ENCODE peak calls at places on chromosomes 4 and X, in eight cellular contexts. One of them, this sample, is unnamed. For H3K4me1, the result is how much of the 10 kb centered on the place peaks cover.

GRCh38 chr4:122346036-122346435 is 32.8 kb upstream of the ADAD1 start:
- DNase-seq in tibial artery: no peak
- DNase-seq in thoracic aorta: no peak
- DNase-seq in SK-N-SH: no peak
- DNase-seq in prostate gland: no peak
- DNase-seq in right cardiac atrium: no peak
- DNase-seq in H1: no peak
- DNase-seq in A549: no peak
- DNase-seq in this sample: no peak

GRCh38 chr4:127131527-127131926 is 501.2 kb upstream of the INTU start:
- DNase-seq in A549: no peak
- DNase-seq in H1: no peak
- DNase-seq in right cardiac atrium: no peak
- DNase-seq in thoracic aorta: no peak
- DNase-seq in prostate gland: no peak
- DNase-seq in tibial artery: no peak
- DNase-seq in SK-N-SH: no peak
- DNase-seq in this sample: no peak

GRCh38 chr4:150782311-150782710 is 200.4 kb downstream of the MAB21L2 start:
- DNase-seq in A549: no peak
- DNase-seq in right cardiac atrium: peak
- DNase-seq in SK-N-SH: peak
- DNase-seq in thoracic aorta: no peak
- DNase-seq in prostate gland: no peak
- DNase-seq in H1: no peak
- DNase-seq in tibial artery: no peak
- DNase-seq in this sample: peak

GRCh38 chr4:33911951-33912350 is 2332.4 kb downstream of the ARAP2 start:
- DNase-seq in A549: no peak
- DNase-seq in H1: no peak
- DNase-seq in SK-N-SH: no peak
- DNase-seq in thoracic aorta: no peak
- DNase-seq in tibial artery: no peak
- DNase-seq in right cardiac atrium: no peak
- DNase-seq in prostate gland: no peak
- DNase-seq in this sample: no peak

GRCh38 chr4:169256856-169257756 is 13.7 kb downstream of the SH3RF1 start:
- DNase-seq in A549: no peak
- DNase-seq in thoracic aorta: no peak
- DNase-seq in tibial artery: no peak
- DNase-seq in right cardiac atrium: no peak
- DNase-seq in prostate gland: no peak
- DNase-seq in H1: no peak
- DNase-seq in SK-N-SH: no peak
- DNase-seq in this sample: no peak

GRCh38 chrX:70479970-70480659 is 35.5 kb downstream of the DLG3 start:
- DNase-seq in SK-N-SH: no peak
- DNase-seq in A549: peak
- DNase-seq in thoracic aorta: no peak
- DNase-seq in tibial artery: no peak
- DNase-seq in H1: no peak
- DNase-seq in right cardiac atrium: no peak
- DNase-seq in prostate gland: peak
- DNase-seq in this sample: no peak

GRCh38 chr4:173270312-173271027 is 63.7 kb downstream of the HMGB2 start:
- DNase-seq in prostate gland: no peak
- DNase-seq in thoracic aorta: no peak
- DNase-seq in SK-N-SH: peak
- DNase-seq in H1: no peak
- DNase-seq in tibial artery: no peak
- DNase-seq in A549: no peak
- DNase-seq in right cardiac atrium: no peak
- DNase-seq in this sample: no peak

GRCh38 chr4:52957220-52957686 is 95.1 kb downstream of the RASL11B start:
- DNase-seq in A549: no peak
- DNase-seq in right cardiac atrium: no peak
- DNase-seq in prostate gland: no peak
- DNase-seq in H1: no peak
- DNase-seq in thoracic aorta: no peak
- DNase-seq in tibial artery: no peak
- DNase-seq in SK-N-SH: peak
- DNase-seq in this sample: peak

GRCh38 chrX:38368774-38369173 is 16.4 kb downstream of the OTC start:
- DNase-seq in thoracic aorta: no peak
- DNase-seq in prostate gland: no peak
- DNase-seq in H1: no peak
- DNase-seq in tibial artery: no peak
- DNase-seq in right cardiac atrium: no peak
- DNase-seq in A549: no peak
- DNase-seq in SK-N-SH: no peak
- DNase-seq in this sample: no peak

GRCh38 chrX:152992120-152992519 is 1.8 kb downstream of the PNMA5 start:
- DNase-seq in tibial artery: no peak
- DNase-seq in SK-N-SH: no peak
- DNase-seq in right cardiac atrium: no peak
- DNase-seq in H1: no peak
- DNase-seq in A549: peak
- DNase-seq in thoracic aorta: no peak
- DNase-seq in prostate gland: no peak
- DNase-seq in this sample: no peak

GRCh38 chrX:154990496-154990895 is 32.0 kb downstream of the F8 start:
- DNase-seq in A549: no peak
- DNase-seq in H1: no peak
- DNase-seq in tibial artery: no peak
- DNase-seq in prostate gland: no peak
- DNase-seq in SK-N-SH: no peak
- DNase-seq in right cardiac atrium: no peak
- DNase-seq in thoracic aorta: no peak
- DNase-seq in this sample: no peak

GRCh38 chrX:154991476-154991875 is 31.0 kb downstream of the F8 start:
- DNase-seq in right cardiac atrium: no peak
- DNase-seq in tibial artery: no peak
- DNase-seq in H1: no peak
- DNase-seq in A549: no peak
- DNase-seq in prostate gland: no peak
- DNase-seq in SK-N-SH: no peak
- DNase-seq in thoracic aorta: no peak
- DNase-seq in this sample: no peak

GRCh38 chrX:154988719-154989118 is 33.8 kb downstream of the F8 start:
- DNase-seq in A549: no peak
- DNase-seq in thoracic aorta: no peak
- DNase-seq in right cardiac atrium: no peak
- DNase-seq in H1: no peak
- DNase-seq in tibial artery: no peak
- DNase-seq in prostate gland: no peak
- DNase-seq in SK-N-SH: no peak
- DNase-seq in this sample: no peak

GRCh38 chrX:154987940-154988339 is 34.6 kb downstream of the F8 start:
- DNase-seq in prostate gland: no peak
- DNase-seq in right cardiac atrium: no peak
- DNase-seq in A549: no peak
- DNase-seq in SK-N-SH: no peak
- DNase-seq in thoracic aorta: no peak
- DNase-seq in tibial artery: no peak
- DNase-seq in H1: no peak
- DNase-seq in this sample: no peak

DNA sequence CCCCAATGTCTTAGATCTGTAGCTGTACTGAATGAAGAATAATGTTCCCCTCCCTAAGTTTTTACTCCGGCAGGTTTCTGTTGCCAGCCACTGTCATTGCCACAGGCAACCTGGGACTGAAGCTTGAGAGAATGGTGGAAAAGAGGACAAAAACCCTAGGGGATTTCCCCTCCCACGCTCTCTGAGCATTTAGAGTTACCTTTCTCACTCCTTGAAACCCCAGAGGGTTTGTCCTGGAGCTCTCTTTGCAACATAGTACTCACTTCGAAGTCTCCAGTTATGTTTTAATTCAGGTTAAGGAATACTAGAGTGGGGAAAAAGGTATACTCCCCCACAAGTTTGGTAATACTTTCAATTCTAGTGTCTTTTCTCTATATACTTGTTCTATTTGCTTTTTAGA is 31.5 kb downstream of the F8 start:
- DNase-seq in tibial artery: no peak
- DNase-seq in prostate gland: no peak
- DNase-seq in right cardiac atrium: no peak
- DNase-seq in thoracic aorta: no peak
- DNase-seq in SK-N-SH: no peak
- DNase-seq in H1: no peak
- DNase-seq in A549: no peak
- DNase-seq in this sample: no peak
- H3K4me1 ChIP-seq in tibial artery: under half
- H3K4me1 ChIP-seq in prostate gland: under half
- H3K4me1 ChIP-seq in right cardiac atrium: under half
- H3K4me1 ChIP-seq in thoracic aorta: under half
- H3K4me1 ChIP-seq in SK-N-SH: under half
- H3K4me1 ChIP-seq in H1: under half
- H3K4me1 ChIP-seq in A549: under half
- H3K4me1 ChIP-seq in this sample: under half

DNA sequence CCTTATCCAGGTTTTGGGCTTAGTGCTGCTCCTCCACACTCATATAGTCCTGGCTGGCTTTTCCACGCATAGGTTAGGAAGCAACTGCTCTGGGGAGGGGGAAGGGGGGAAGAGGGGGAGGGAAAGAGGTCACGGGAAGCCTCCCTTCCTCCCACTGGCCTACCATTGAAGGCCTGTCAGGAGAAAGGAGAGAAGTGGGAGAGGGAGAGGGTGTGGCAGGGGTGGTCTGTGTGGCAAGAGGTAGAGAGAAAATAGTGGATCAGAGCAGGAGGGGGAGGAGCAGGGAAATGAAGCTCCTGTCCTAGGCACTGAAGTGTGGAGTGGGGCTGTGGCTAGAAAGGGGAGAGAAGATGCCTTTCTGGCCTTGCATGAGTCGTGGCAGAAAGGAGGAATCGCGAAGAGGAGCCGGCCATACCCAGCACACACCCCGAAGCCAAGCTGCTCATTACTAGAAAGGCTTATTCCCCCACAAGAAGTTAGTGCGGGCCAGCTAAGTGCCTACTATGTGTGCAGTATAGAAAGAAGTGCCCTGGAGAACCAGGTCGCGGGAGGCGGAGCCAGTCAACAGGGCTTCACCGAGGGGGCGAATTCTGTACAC is 1.1 kb upstream of the TMEM164 start:
- DNase-seq in tibial artery: no peak
- DNase-seq in SK-N-SH: no peak
- DNase-seq in thoracic aorta: no peak
- DNase-seq in right cardiac atrium: no peak
- DNase-seq in H1: no peak
- DNase-seq in prostate gland: no peak
- DNase-seq in A549: no peak
- DNase-seq in this sample: no peak
- H3K4me1 ChIP-seq in tibial artery: under half
- H3K4me1 ChIP-seq in SK-N-SH: under half
- H3K4me1 ChIP-seq in thoracic aorta: under half
- H3K4me1 ChIP-seq in right cardiac atrium: under half
- H3K4me1 ChIP-seq in H1: under half
- H3K4me1 ChIP-seq in prostate gland: under half
- H3K4me1 ChIP-seq in A549: under half
- H3K4me1 ChIP-seq in this sample: under half

GRCh38 chrX:112941209-112941788 is 100.7 kb upstream of the AMOT start:
- DNase-seq in H1: no peak
- DNase-seq in A549: peak
- DNase-seq in right cardiac atrium: no peak
- DNase-seq in prostate gland: no peak
- DNase-seq in thoracic aorta: no peak
- DNase-seq in SK-N-SH: peak
- DNase-seq in tibial artery: no peak
- DNase-seq in this sample: peak
- H3K4me1 ChIP-seq in H1: under half
- H3K4me1 ChIP-seq in A549: under half
- H3K4me1 ChIP-seq in right cardiac atrium: under half
- H3K4me1 ChIP-seq in prostate gland: under half
- H3K4me1 ChIP-seq in thoracic aorta: under half
- H3K4me1 ChIP-seq in SK-N-SH: under half
- H3K4me1 ChIP-seq in tibial artery: under half
- H3K4me1 ChIP-seq in this sample: under half

GRCh38 chr4:102518703-102519131 is 17.6 kb downstream of the NFKB1 start:
- DNase-seq in H1: no peak
- DNase-seq in thoracic aorta: no peak
- DNase-seq in prostate gland: no peak
- DNase-seq in tibial artery: no peak
- DNase-seq in A549: no peak
- DNase-seq in right cardiac atrium: no peak
- DNase-seq in SK-N-SH: no peak
- DNase-seq in this sample: no peak
- H3K4me1 ChIP-seq in H1: under half
- H3K4me1 ChIP-seq in thoracic aorta: under half
- H3K4me1 ChIP-seq in prostate gland: under half
- H3K4me1 ChIP-seq in tibial artery: under half
- H3K4me1 ChIP-seq in A549: under half
- H3K4me1 ChIP-seq in right cardiac atrium: under half
- H3K4me1 ChIP-seq in SK-N-SH: under half
- H3K4me1 ChIP-seq in this sample: under half

GRCh38 chr4:89296871-89297270 is 10.7 kb downstream of the GPRIN3 start:
- DNase-seq in A549: no peak
- DNase-seq in SK-N-SH: no peak
- DNase-seq in thoracic aorta: no peak
- DNase-seq in tibial artery: no peak
- DNase-seq in prostate gland: no peak
- DNase-seq in right cardiac atrium: no peak
- DNase-seq in H1: no peak
- DNase-seq in this sample: no peak
- H3K4me1 ChIP-seq in A549: half or more
- H3K4me1 ChIP-seq in SK-N-SH: under half
- H3K4me1 ChIP-seq in thoracic aorta: under half
- H3K4me1 ChIP-seq in tibial artery: under half
- H3K4me1 ChIP-seq in prostate gland: under half
- H3K4me1 ChIP-seq in right cardiac atrium: under half
- H3K4me1 ChIP-seq in H1: under half
- H3K4me1 ChIP-seq in this sample: under half

DNA sequence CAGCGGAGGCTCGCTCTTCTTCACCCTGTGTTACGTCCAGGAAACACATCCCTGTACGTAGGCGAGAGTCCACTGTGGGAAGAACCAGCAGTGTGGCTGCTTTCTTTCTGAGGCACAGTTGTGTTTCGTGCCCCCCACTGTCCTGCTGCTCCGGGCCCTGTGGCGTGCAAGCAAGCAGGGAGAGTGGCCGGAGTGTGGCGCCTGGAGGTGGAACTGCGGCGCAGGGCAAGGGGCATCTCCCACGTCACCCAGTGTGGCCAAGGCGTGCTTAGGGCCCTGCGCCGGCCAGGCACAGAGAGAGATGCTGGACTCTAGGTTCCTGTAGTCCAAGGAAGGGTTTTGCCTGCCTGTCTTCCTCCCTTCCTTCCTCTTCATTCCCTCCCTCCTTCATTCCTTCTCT is 13.3 kb upstream of the PSAPL1 start:
- DNase-seq in H1: no peak
- DNase-seq in right cardiac atrium: no peak
- DNase-seq in tibial artery: no peak
- DNase-seq in thoracic aorta: no peak
- DNase-seq in A549: no peak
- DNase-seq in SK-N-SH: no peak
- DNase-seq in prostate gland: no peak
- DNase-seq in this sample: no peak
- H3K4me1 ChIP-seq in H1: under half
- H3K4me1 ChIP-seq in right cardiac atrium: under half
- H3K4me1 ChIP-seq in tibial artery: under half
- H3K4me1 ChIP-seq in thoracic aorta: under half
- H3K4me1 ChIP-seq in A549: under half
- H3K4me1 ChIP-seq in SK-N-SH: under half
- H3K4me1 ChIP-seq in prostate gland: under half
- H3K4me1 ChIP-seq in this sample: under half

This sample was measured in HAP-1.